ENCODE peak calls at places on chromosome 10, in four cellular contexts. One of them, this sample, is unnamed.

GRCh38 chr10:9188022-9188810 is 1133.7 kb downstream of the GATA3 start:
- DNase-seq in esophagus muscularis mucosa: no peak
- DNase-seq in AG10803: no peak
- DNase-seq in cardiac muscle cell: no peak
- DNase-seq in this sample: no peak

GRCh38 chr10:103870503-103870902 is 15.1 kb upstream of the SH3PXD2A start:
- DNase-seq in AG10803: peak; percentile 74
- DNase-seq in esophagus muscularis mucosa: no peak
- DNase-seq in cardiac muscle cell: peak; percentile 36
- DNase-seq in this sample: no peak

GRCh38 chr10:86727992-86728559 is 28.3 kb upstream of the BMPR1A start:
- DNase-seq in esophagus muscularis mucosa: no peak
- DNase-seq in AG10803: no peak
- DNase-seq in cardiac muscle cell: no peak
- DNase-seq in this sample: no peak

GRCh38 chr10:81502677-81503359 is 372.2 kb upstream of the NRG3 start:
- DNase-seq in cardiac muscle cell: no peak
- DNase-seq in AG10803: no peak
- DNase-seq in esophagus muscularis mucosa: no peak
- DNase-seq in this sample: no peak

GRCh38 chr10:110013615-110014293 is 6.0 kb downstream of the ADD3 start:
- DNase-seq in cardiac muscle cell: no peak
- DNase-seq in AG10803: no peak
- DNase-seq in esophagus muscularis mucosa: no peak
- DNase-seq in this sample: no peak

GRCh38 chr10:120221873-120222485 is 235.0 kb upstream of the PLPP4 start:
- DNase-seq in esophagus muscularis mucosa: no peak
- DNase-seq in AG10803: peak; percentile 55
- DNase-seq in cardiac muscle cell: peak; percentile 17
- DNase-seq in this sample: peak; percentile 36

GRCh38 chr10:113019692-113020424 is 69.8 kb downstream of the TCF7L2 start:
- DNase-seq in esophagus muscularis mucosa: no peak
- DNase-seq in cardiac muscle cell: no peak
- DNase-seq in AG10803: no peak
- DNase-seq in this sample: no peak

GRCh38 chr10:88200637-88201036 is 337.2 kb downstream of the PTEN start:
- DNase-seq in AG10803: no peak
- DNase-seq in esophagus muscularis mucosa: no peak
- DNase-seq in cardiac muscle cell: peak; percentile 65
- DNase-seq in this sample: no peak

GRCh38 chr10:120336910-120337540 is 120.0 kb upstream of the PLPP4 start:
- DNase-seq in cardiac muscle cell: peak; percentile 46
- DNase-seq in esophagus muscularis mucosa: no peak
- DNase-seq in AG10803: peak; percentile 13
- DNase-seq in this sample: peak; percentile 14

GRCh38 chr10:124010563-124011131 is 82.8 kb downstream of the CHST15 start:
- DNase-seq in esophagus muscularis mucosa: no peak
- DNase-seq in cardiac muscle cell: no peak
- DNase-seq in AG10803: no peak
- DNase-seq in this sample: no peak

GRCh38 chr10:11153245-11153644 is 135.6 kb downstream of the CELF2 start:
- DNase-seq in esophagus muscularis mucosa: no peak
- DNase-seq in cardiac muscle cell: no peak
- DNase-seq in AG10803: no peak
- DNase-seq in this sample: no peak

GRCh38 chr10:42583828-42584227 is 54.5 kb downstream of the ZNF33B start:
- DNase-seq in esophagus muscularis mucosa: no peak
- DNase-seq in AG10803: no peak
- DNase-seq in cardiac muscle cell: no peak
- DNase-seq in this sample: no peak

GRCh38 chr10:104104926-104105325 is 17.0 kb upstream of the SFR1 start:
- DNase-seq in esophagus muscularis mucosa: no peak
- DNase-seq in AG10803: no peak
- DNase-seq in cardiac muscle cell: no peak
- DNase-seq in this sample: no peak

GRCh38 chr10:92593553-92594046 is 670 bp downstream of the KIF11 start:
- DNase-seq in esophagus muscularis mucosa: no peak
- DNase-seq in AG10803: no peak
- DNase-seq in cardiac muscle cell: peak; percentile 15
- DNase-seq in this sample: no peak

GRCh38 chr10:86955501-86956194 is 1.8 kb downstream of the MMRN2 start:
- DNase-seq in esophagus muscularis mucosa: no peak
- DNase-seq in AG10803: no peak
- DNase-seq in cardiac muscle cell: no peak
- DNase-seq in this sample: no peak

GRCh38 chr10:26391701-26392695 is 46.1 kb upstream of the APBB1IP start:
- DNase-seq in esophagus muscularis mucosa: no peak
- DNase-seq in cardiac muscle cell: no peak
- DNase-seq in AG10803: no peak
- DNase-seq in this sample: no peak

GRCh38 chr10:30928742-30929141 is 102.9 kb downstream of the ZNF438 start:
- DNase-seq in esophagus muscularis mucosa: no peak
- DNase-seq in cardiac muscle cell: no peak
- DNase-seq in AG10803: no peak
- DNase-seq in this sample: no peak

GRCh38 chr10:30445716-30446115 is 11.7 kb downstream of the MAP3K8 start:
- DNase-seq in cardiac muscle cell: peak; percentile 52
- DNase-seq in esophagus muscularis mucosa: no peak
- DNase-seq in AG10803: peak; percentile 93
- DNase-seq in this sample: no peak

GRCh38 chr10:110340821-110341220 is 36.1 kb upstream of the SMNDC1 start:
- DNase-seq in AG10803: no peak
- DNase-seq in esophagus muscularis mucosa: no peak
- DNase-seq in cardiac muscle cell: no peak
- DNase-seq in this sample: no peak

GRCh38 chr10:101062231-101063161 is 707 bp downstream of the KAZALD1 start:
- DNase-seq in cardiac muscle cell: peak; percentile 59
- DNase-seq in esophagus muscularis mucosa: no peak
- DNase-seq in AG10803: peak; percentile 44
- DNase-seq in this sample: no peak

GRCh38 chr10:17120711-17121110 is 8.9 kb downstream of the CUBN start:
- DNase-seq in esophagus muscularis mucosa: no peak
- DNase-seq in AG10803: no peak
- DNase-seq in cardiac muscle cell: peak; percentile 37
- DNase-seq in this sample: no peak

GRCh38 chr10:60917331-60918280 is 26.4 kb downstream of the RHOBTB1 start:
- DNase-seq in esophagus muscularis mucosa: no peak
- DNase-seq in AG10803: peak; percentile 63
- DNase-seq in cardiac muscle cell: no peak
- DNase-seq in this sample: no peak

GRCh38 chr10:36172054-36172531 is 530.0 kb upstream of the FZD8 start:
- DNase-seq in esophagus muscularis mucosa: no peak
- DNase-seq in cardiac muscle cell: peak; percentile 79
- DNase-seq in AG10803: peak; percentile 88
- DNase-seq in this sample: peak; percentile 5

GRCh38 chr10:5117021-5117420 is 22.8 kb downstream of the AKR1C3 start:
- DNase-seq in esophagus muscularis mucosa: no peak
- DNase-seq in cardiac muscle cell: no peak
- DNase-seq in AG10803: no peak
- DNase-seq in this sample: no peak

GRCh38 chr10:26857991-26858706 is 2.6 kb downstream of the ABI1 start:
- DNase-seq in cardiac muscle cell: no peak
- DNase-seq in AG10803: peak; percentile 29
- DNase-seq in esophagus muscularis mucosa: no peak
- DNase-seq in this sample: peak; percentile 15

GRCh38 chr10:43039629-43040481 is 37.0 kb upstream of the RET start:
- DNase-seq in cardiac muscle cell: peak; percentile 18
- DNase-seq in AG10803: no peak
- DNase-seq in esophagus muscularis mucosa: peak; percentile 72
- DNase-seq in this sample: no peak

GRCh38 chr10:108515821-108516220 is 1351.3 kb upstream of the SORCS1 start:
- DNase-seq in esophagus muscularis mucosa: no peak
- DNase-seq in AG10803: no peak
- DNase-seq in cardiac muscle cell: no peak
- DNase-seq in this sample: no peak

GRCh38 chr10:11260136-11260535 is 242.5 kb downstream of the CELF2 start:
- DNase-seq in esophagus muscularis mucosa: no peak
- DNase-seq in AG10803: no peak
- DNase-seq in cardiac muscle cell: no peak
- DNase-seq in this sample: no peak

GRCh38 chr10:114103286-114103685 is 59.6 kb downstream of the ADRB1 start:
- DNase-seq in cardiac muscle cell: peak; percentile 78
- DNase-seq in AG10803: peak; percentile 71
- DNase-seq in esophagus muscularis mucosa: no peak
- DNase-seq in this sample: peak; percentile 29

GRCh38 chr10:42971251-42971599 is 105.6 kb upstream of the RET start:
- DNase-seq in cardiac muscle cell: no peak
- DNase-seq in esophagus muscularis mucosa: peak; percentile 85
- DNase-seq in AG10803: no peak
- DNase-seq in this sample: no peak

GRCh38 chr10:110485541-110485940 is 12.2 kb upstream of the DUSP5 start:
- DNase-seq in esophagus muscularis mucosa: no peak
- DNase-seq in cardiac muscle cell: no peak
- DNase-seq in AG10803: no peak
- DNase-seq in this sample: no peak

GRCh38 chr10:122490268-122490667 is 28.9 kb downstream of the HTRA1 start:
- DNase-seq in AG10803: peak; percentile 72
- DNase-seq in cardiac muscle cell: peak; percentile 63
- DNase-seq in esophagus muscularis mucosa: no peak
- DNase-seq in this sample: no peak

GRCh38 chr10:85537561-85537960 is 829.0 kb downstream of the GRID1 start:
- DNase-seq in cardiac muscle cell: no peak
- DNase-seq in esophagus muscularis mucosa: no peak
- DNase-seq in AG10803: no peak
- DNase-seq in this sample: no peak

GRCh38 chr10:121131426-121132277 is 280.5 kb downstream of the WDR11 start:
- DNase-seq in cardiac muscle cell: no peak
- DNase-seq in esophagus muscularis mucosa: no peak
- DNase-seq in AG10803: no peak
- DNase-seq in this sample: no peak

GRCh38 chr10:8181496-8182174 is 127.1 kb downstream of the GATA3 start:
- DNase-seq in esophagus muscularis mucosa: peak; percentile 42
- DNase-seq in cardiac muscle cell: no peak
- DNase-seq in AG10803: no peak
- DNase-seq in this sample: no peak

GRCh38 chr10:119494224-119495060 is 48.1 kb downstream of the RGS10 start:
- DNase-seq in cardiac muscle cell: no peak
- DNase-seq in AG10803: peak; percentile 48
- DNase-seq in esophagus muscularis mucosa: no peak
- DNase-seq in this sample: no peak

GRCh38 chr10:96413151-96413787 is 54.5 kb upstream of the OPALIN start:
- DNase-seq in esophagus muscularis mucosa: no peak
- DNase-seq in AG10803: no peak
- DNase-seq in cardiac muscle cell: no peak
- DNase-seq in this sample: no peak

GRCh38 chr10:15262036-15262713 is 93.7 kb upstream of the NMT2 start:
- DNase-seq in cardiac muscle cell: peak; percentile 57
- DNase-seq in esophagus muscularis mucosa: no peak
- DNase-seq in AG10803: peak; percentile 42
- DNase-seq in this sample: no peak
- TF ChIP-seq CTCF in cardiac muscle cell: peak; percentile 40
- TF ChIP-seq CTCF in esophagus muscularis mucosa: peak; percentile 31
- TF ChIP-seq CTCF in AG10803: peak; percentile 56
- TF ChIP-seq CTCF in this sample: peak; percentile 27

GRCh38 chr10:19921300-19922140 is 105.3 kb downstream of the PLXDC2 start:
- DNase-seq in cardiac muscle cell: peak; percentile 83
- DNase-seq in esophagus muscularis mucosa: no peak
- DNase-seq in AG10803: peak; percentile 84
- DNase-seq in this sample: no peak
- H3K4me3 ChIP-seq in cardiac muscle cell: no peak overlapping the region
- H3K4me3 ChIP-seq in esophagus muscularis mucosa: no peak overlapping the region
- H3K4me3 ChIP-seq in AG10803: no peak overlapping the region
- H3K4me3 ChIP-seq in this sample: no peak overlapping the region

GRCh38 chr10:62817763-62818425 is 1.7 kb upstream of the EGR2 start:
- DNase-seq in esophagus muscularis mucosa: no peak
- DNase-seq in cardiac muscle cell: peak; percentile 85
- DNase-seq in AG10803: peak; percentile 57
- DNase-seq in this sample: no peak
- TF ChIP-seq CTCF in esophagus muscularis mucosa: peak; percentile 98
- TF ChIP-seq CTCF in cardiac muscle cell: peak; percentile 82
- TF ChIP-seq CTCF in AG10803: peak; percentile 59
- TF ChIP-seq CTCF in this sample: peak; percentile 61

DNA sequence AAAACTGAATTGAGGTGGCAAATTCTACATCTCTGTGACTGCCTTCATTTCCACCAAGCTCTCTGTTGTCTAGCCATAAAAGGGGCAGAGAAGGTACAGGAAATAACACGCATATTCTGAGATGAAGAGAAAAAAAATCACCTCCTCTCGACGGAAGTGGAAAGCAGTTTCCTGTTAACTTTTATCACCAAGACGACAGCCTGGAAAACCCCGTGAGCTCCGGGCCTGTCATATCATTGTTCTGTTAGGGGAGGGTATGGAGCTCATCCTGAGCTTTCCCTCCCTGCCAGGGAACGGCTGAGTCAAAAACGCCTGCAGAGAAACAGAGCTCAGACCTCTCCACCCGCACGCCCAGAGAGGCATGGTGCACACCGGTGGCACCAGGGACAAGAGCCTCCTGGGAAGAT is 200.3 kb downstream of the PRPF18 start:
- DNase-seq in esophagus muscularis mucosa: no peak
- DNase-seq in cardiac muscle cell: peak; percentile 85
- DNase-seq in AG10803: no peak
- DNase-seq in this sample: no peak
- H3K4me3 ChIP-seq in esophagus muscularis mucosa: no peak overlapping the region
- H3K4me3 ChIP-seq in cardiac muscle cell: no peak overlapping the region
- H3K4me3 ChIP-seq in AG10803: no peak overlapping the region
- H3K4me3 ChIP-seq in this sample: no peak overlapping the region

DNA sequence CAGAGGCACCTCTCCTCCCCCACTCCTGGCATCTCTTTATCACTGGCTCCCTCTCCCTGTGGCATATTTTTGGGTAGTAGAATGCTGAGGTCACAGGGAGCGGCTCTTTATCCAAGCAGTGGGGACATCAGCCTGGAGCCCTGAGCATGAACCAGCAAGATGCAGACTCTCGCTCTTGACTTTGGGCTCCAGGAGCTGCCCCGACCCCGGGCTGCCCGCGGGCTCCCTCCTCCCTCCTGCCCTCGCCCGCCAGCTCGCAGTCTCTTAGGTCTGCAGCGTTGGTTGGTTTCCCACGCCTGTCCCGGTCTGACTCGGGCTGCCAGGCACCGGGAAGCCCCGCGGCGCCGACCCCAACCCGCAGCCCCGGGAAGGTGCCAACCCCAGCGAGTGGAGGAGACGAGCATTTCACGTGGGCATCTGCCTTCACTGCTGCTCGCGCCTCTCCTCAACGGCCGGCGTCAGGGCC is 1.3 kb downstream of the INSYN2A start:
- DNase-seq in esophagus muscularis mucosa: no peak
- DNase-seq in cardiac muscle cell: peak; percentile 7
- DNase-seq in AG10803: peak; percentile 26
- DNase-seq in this sample: no peak
- TF ChIP-seq CTCF in esophagus muscularis mucosa: no peak
- TF ChIP-seq CTCF in cardiac muscle cell: no peak
- TF ChIP-seq CTCF in AG10803: no peak
- TF ChIP-seq CTCF in this sample: no peak

GRCh38 chr10:366186-366585 is 230.9 kb downstream of the ZMYND11 start:
- DNase-seq in esophagus muscularis mucosa: no peak
- DNase-seq in cardiac muscle cell: no peak
- DNase-seq in AG10803: no peak
- DNase-seq in this sample: no peak

GRCh38 chr10:369441-370221 is 234.4 kb downstream of the ZMYND11 start:
- DNase-seq in esophagus muscularis mucosa: no peak
- DNase-seq in cardiac muscle cell: peak; percentile 52
- DNase-seq in AG10803: peak; percentile 92
- DNase-seq in this sample: no peak

GRCh38 chr10:370222-370825 is 235.1 kb downstream of the ZMYND11 start:
- DNase-seq in AG10803: no peak
- DNase-seq in esophagus muscularis mucosa: no peak
- DNase-seq in cardiac muscle cell: peak; percentile 14
- DNase-seq in this sample: no peak

GRCh38 chr10:371515-371914 is 236.3 kb downstream of the ZMYND11 start:
- DNase-seq in esophagus muscularis mucosa: no peak
- DNase-seq in cardiac muscle cell: no peak
- DNase-seq in AG10803: no peak
- DNase-seq in this sample: no peak

GRCh38 chr10:368579-369255 is 233.5 kb downstream of the ZMYND11 start:
- DNase-seq in cardiac muscle cell: no peak
- DNase-seq in esophagus muscularis mucosa: no peak
- DNase-seq in AG10803: no peak
- DNase-seq in this sample: no peak
- H3K4me3 ChIP-seq in cardiac muscle cell: no peak overlapping the region
- H3K4me3 ChIP-seq in esophagus muscularis mucosa: no peak overlapping the region
- H3K4me3 ChIP-seq in AG10803: no peak overlapping the region
- H3K4me3 ChIP-seq in this sample: no peak overlapping the region